ENCODE peak calls at places on chromosomes 12 and 14, in six cellular contexts. G is fibroblast of pulmonary artery, Q is right lobe of liver, A is endothelial cell of umbilical vein, W is testis, Y is lower leg skin. N is an unnamed sample.

GRCh38 chr12:264269-264668 is 1.6 kb upstream of the SLC6A13 start:
- DNase-seq in G (peak; percentile 29), Q (no peak), A (no peak), W (no peak), Y (no peak), N (no peak)

GRCh38 chr14:42428996-42429395 is 822.3 kb downstream of the LRFN5 start:
- DNase-seq in G (no peak), Q (no peak), A (no peak), W (no peak), Y (no peak), N (no peak)

GRCh38 chr12:104643921-104644669 is 187.3 kb downstream of the CHST11 start:
- DNase-seq in G (peak; percentile 16), Q (peak; percentile 65), A (peak; percentile 23), W (no peak), Y (no peak), N (no peak)

GRCh38 chr14:31291210-31291609 is 83.6 kb upstream of the HECTD1 start:
- DNase-seq in G (peak; percentile 16), Q (no peak), A (peak; percentile 24), W (no peak), Y (no peak), N (no peak)

GRCh38 chr12:52394836-52395405 is 9.5 kb upstream of the KRT84 start:
- DNase-seq in G (no peak), Q (no peak), A (no peak), W (no peak), Y (no peak), N (no peak)

GRCh38 chr14:100673085-100673806 is 53.4 kb upstream of the DLK1 start:
- DNase-seq in G (no peak), Q (no peak), A (no peak), W (no peak), Y (no peak), N (no peak)

GRCh38 chr14:20413785-20414117 is 450 bp upstream of the TEP1 start:
- DNase-seq in G (no peak), Q (no peak), A (peak; percentile 30), W (peak; percentile 30), Y (peak; percentile 77), N (no peak)

GRCh38 chr14:90756755-90757345 is 59.4 kb downstream of the TTC7B start:
- DNase-seq in G (no peak), Q (no peak), A (no peak), W (no peak), Y (no peak), N (no peak)

GRCh38 chr14:50785506-50786063 is 45.4 kb downstream of the NIN start:
- DNase-seq in G (no peak), Q (no peak), A (no peak), W (no peak), Y (no peak), N (no peak)

GRCh38 chr12:32891526-32891925 is 5.1 kb downstream of the PKP2 start:
- DNase-seq in G (no peak), Q (no peak), A (no peak), W (no peak), Y (no peak), N (no peak)

GRCh38 chr14:103483600-103483999 is 39.0 kb downstream of the CKB start:
- DNase-seq in G (peak; percentile 68), Q (no peak), A (peak; percentile 88), W (no peak), Y (no peak), N (peak; percentile 77)

GRCh38 chr12:109844983-109845841 is 12.0 kb upstream of the TRPV4 start:
- DNase-seq in G (peak; percentile 79), Q (peak; percentile 92), A (peak; percentile 79), W (peak; percentile 90), Y (peak; percentile 96), N (peak; percentile 62)

GRCh38 chr12:109134186-109134917 is 18.0 kb downstream of the ACACB start:
- DNase-seq in G (peak; percentile 59), Q (peak; percentile 90), A (no peak), W (no peak), Y (no peak), N (peak; percentile 80)

GRCh38 chr14:54804720-54805060 is 97.9 kb downstream of the GCH1 start:
- DNase-seq in G (no peak), Q (no peak), A (no peak), W (no peak), Y (no peak), N (no peak)

GRCh38 chr14:33307691-33308369 is 369.2 kb downstream of the NPAS3 start:
- DNase-seq in G (peak; percentile 76), Q (no peak), A (peak; percentile 8), W (peak; percentile 17), Y (peak; percentile 84), N (peak; percentile 18)

GRCh38 chr12:128008341-128008740 is 258.6 kb upstream of the TMEM132C start:
- DNase-seq in G (peak; percentile 3), Q (no peak), A (no peak), W (no peak), Y (no peak), N (peak; percentile 4)

GRCh38 chr12:25422241-25422640 is 130.8 kb downstream of the LMNTD1 start:
- DNase-seq in G (no peak), Q (no peak), A (no peak), W (no peak), Y (no peak), N (no peak)

GRCh38 chr14:92503756-92504491 is 9.7 kb upstream of the RIN3 start:
- DNase-seq in G (peak; percentile 57), Q (no peak), A (peak; percentile 16), W (peak; percentile 74), Y (peak; percentile 45), N (peak; percentile 80)

GRCh38 chr12:107492393-107493134 is 193.0 kb upstream of the PWP1 start:
- DNase-seq in G (no peak), Q (no peak), A (no peak), W (no peak), Y (peak; percentile 76), N (no peak)

GRCh38 chr12:111330800-111331752 is 37.8 kb downstream of the PHETA1 start:
- DNase-seq in G (peak; percentile 67), Q (no peak), A (peak; percentile 59), W (no peak), Y (no peak), N (no peak)

DNA sequence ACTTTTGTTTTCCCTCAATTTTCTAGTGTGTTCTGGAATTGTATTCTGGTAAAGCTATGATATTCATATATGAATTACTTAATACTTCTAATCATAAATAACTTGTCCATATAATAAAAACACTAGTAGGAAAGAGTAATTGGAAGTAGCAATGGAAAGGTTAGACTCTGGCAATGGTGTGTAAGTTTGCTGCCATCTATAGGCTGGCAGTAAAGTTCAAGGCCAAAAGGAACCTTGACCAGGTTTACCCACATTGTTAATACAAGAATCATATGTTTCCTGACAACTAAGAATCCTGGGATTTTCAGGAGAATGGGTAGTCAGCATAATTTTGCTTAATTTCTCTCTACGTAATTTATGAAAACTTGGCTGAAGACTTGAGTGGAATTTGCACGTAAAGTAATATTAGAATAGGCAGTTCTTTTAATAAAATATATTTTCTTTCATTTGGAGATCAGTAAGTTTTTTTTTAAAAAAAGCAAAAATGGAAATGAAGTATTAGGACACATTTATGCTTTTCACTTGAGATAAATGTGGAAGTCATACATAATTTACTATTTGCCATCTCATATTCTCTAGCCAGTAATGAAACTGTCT is 926.7 kb downstream of the GALC start:
- DNase-seq in G (no peak), Q (no peak), A (no peak), W (no peak), Y (no peak), N (peak; percentile 31)
- TF ChIP-seq CTCF in G (peak; percentile 35), Q (no peak), A (no peak), W (no peak), Y (no peak), N (peak; percentile 27)

GRCh38 chr12:94595152-94595551 is 55.2 kb downstream of the TMCC3 start:
- DNase-seq in G (no peak), Q (no peak), A (no peak), W (no peak), Y (no peak), N (peak; percentile 29)
- H3K4me3 ChIP-seq in G (no peak overlapping the region), Q (no peak overlapping the region), A (no peak overlapping the region), W (no peak overlapping the region), Y (no peak overlapping the region), N (no peak overlapping the region)

GRCh38 chr12:93684716-93685115 is 7.5 kb downstream of the CRADD start:
- DNase-seq in G (peak; percentile 23), Q (no peak), A (no peak), W (no peak), Y (no peak), N (no peak)
- TF ChIP-seq CTCF in G (no peak), Q (no peak), A (no peak), W (no peak), Y (no peak), N (no peak)

DNA sequence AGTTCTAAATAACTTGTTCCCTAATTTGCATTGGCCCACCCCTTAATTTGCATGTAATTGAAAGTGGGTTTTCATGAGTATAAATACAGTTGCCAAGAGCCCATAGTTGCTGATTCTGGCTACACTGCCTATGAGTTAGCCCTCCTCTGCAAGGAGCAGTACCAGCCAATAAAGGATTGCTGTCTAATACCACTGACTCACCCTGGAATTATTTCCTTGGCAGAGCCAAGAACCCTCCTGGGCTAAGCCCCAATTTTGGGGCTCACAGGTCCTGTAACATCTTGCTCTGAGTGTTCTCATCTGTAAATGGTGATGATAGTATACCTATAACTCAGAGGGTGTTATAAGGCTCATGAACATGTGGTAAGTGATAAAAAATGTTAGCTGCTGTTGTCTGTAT is 6.8 kb downstream of the TTC8 start:
- DNase-seq in G (peak; percentile 65), Q (no peak), A (peak; percentile 2), W (no peak), Y (no peak), N (peak; percentile 67)
- H3K4me3 ChIP-seq in G (no peak overlapping the region), Q (no peak overlapping the region), A (no peak overlapping the region), W (no peak overlapping the region), Y (no peak overlapping the region), N (no peak overlapping the region)

GRCh38 chr14:60332869-60333268 is 83.8 kb downstream of the PPM1A start:
- DNase-seq in G (no peak), Q (no peak), A (no peak), W (no peak), Y (no peak), N (no peak)

GRCh38 chr14:60331201-60332045 is 82.4 kb downstream of the PPM1A start:
- DNase-seq in G (peak; percentile 55), Q (peak; percentile 66), A (peak; percentile 78), W (peak; percentile 86), Y (peak; percentile 87), N (peak; percentile 71)

GRCh38 chr14:60327447-60328331 is 78.7 kb downstream of the PPM1A start:
- DNase-seq in G (peak; percentile 15), Q (no peak), A (no peak), W (no peak), Y (no peak), N (no peak)

GRCh38 chr14:60328588-60328987 is 79.6 kb downstream of the PPM1A start:
- DNase-seq in G (no peak), Q (no peak), A (no peak), W (no peak), Y (no peak), N (no peak)

DNA sequence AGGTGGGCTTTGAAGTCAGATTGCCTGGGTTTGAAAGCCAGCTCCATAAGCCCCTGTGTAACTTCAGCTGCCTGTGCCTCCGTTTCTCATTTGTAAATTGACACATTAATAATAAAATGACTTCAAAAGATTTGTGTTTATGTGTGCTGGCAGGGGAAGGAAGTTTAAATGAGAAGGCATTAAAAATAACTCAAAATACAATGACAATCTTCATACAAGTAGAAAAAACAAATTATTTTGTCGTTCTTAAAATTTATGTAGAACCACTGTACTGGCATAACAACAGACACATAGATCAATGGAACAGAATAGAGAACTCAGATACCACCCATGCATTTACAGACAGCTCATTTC is 83.0 kb downstream of the PPM1A start:
- DNase-seq in G (no peak), Q (no peak), A (no peak), W (no peak), Y (no peak), N (no peak)
- TF ChIP-seq CTCF in G (no peak), Q (no peak), A (no peak), W (no peak), Y (no peak), N (no peak)